ENCODE peak calls at places on chromosomes 1 and 21, in seven cellular contexts. H, E, J, F, W, G and P are unnamed samples.

GRCh38 chr1:5837976-5838653 is 154.1 kb downstream of the NPHP4 start:
- DNase-seq in W (no peak), G (no peak), H (no peak), E (no peak), J (no peak), F (no peak), P (no peak)

GRCh38 chr1:10217748-10218441 is 7.5 kb downstream of the KIF1B start:
- DNase-seq in F (no peak), J (no peak), H (no peak), G (no peak), W (no peak), E (peak), P (no peak)

GRCh38 chr1:29836626-29837305 is 600.4 kb downstream of the PTPRU start:
- DNase-seq in J (no peak), F (peak), W (no peak), E (no peak), H (no peak), G (no peak), P (no peak)

GRCh38 chr1:178885869-178886268 is 15.0 kb upstream of the ANGPTL1 start:
- DNase-seq in F (no peak), G (no peak), H (no peak), E (no peak), J (no peak), W (no peak), P (no peak)

GRCh38 chr1:230609208-230609607 is 33.1 kb upstream of the COG2 start:
- DNase-seq in J (no peak), F (no peak), E (no peak), G (no peak), W (no peak), H (no peak), P (no peak)

GRCh38 chr1:46550751-46551231 is 656 bp downstream of the KNCN start:
- DNase-seq in E (no peak), H (no peak), J (no peak), W (no peak), G (no peak), F (peak), P (no peak)

GRCh38 chr1:187396226-187396625 is 567.5 kb downstream of the PLA2G4A start:
- DNase-seq in E (peak), F (peak), H (no peak), G (no peak), J (no peak), W (no peak), P (no peak)

GRCh38 chr1:85275701-85276289 is 637 bp downstream of the BCL10 start:
- DNase-seq in F (no peak), W (no peak), J (no peak), H (no peak), G (no peak), E (no peak), P (no peak)

GRCh38 chr1:204295666-204296065 is 64.1 kb downstream of the PLEKHA6 start:
- DNase-seq in H (no peak), E (no peak), J (no peak), W (no peak), G (peak), F (no peak), P (no peak)

GRCh38 chr1:200353232-200353631 is 56.6 kb downstream of the ZNF281 start:
- DNase-seq in J (no peak), H (no peak), F (peak), E (peak), W (no peak), G (no peak), P (no peak)

GRCh38 chr21:42097860-42098259 is 26.7 kb downstream of the UMODL1 start:
- DNase-seq in F (no peak), J (peak), H (peak), W (peak), E (peak), G (no peak), P (peak)

GRCh38 chr1:30737357-30738039 is 14.1 kb upstream of the MATN1 start:
- DNase-seq in J (no peak), G (no peak), F (no peak), E (no peak), W (no peak), H (no peak), P (no peak)

GRCh38 chr1:180953291-180953747 is 40.6 kb downstream of the KIAA1614 start:
- DNase-seq in F (no peak), J (peak), H (no peak), W (peak), G (no peak), E (no peak), P (peak)

GRCh38 chr1:30845891-30846290 is 62.7 kb downstream of the SDC3 start:
- DNase-seq in H (no peak), F (peak), E (no peak), G (no peak), J (peak), W (no peak), P (no peak)

GRCh38 chr1:112618114-112618720 is 724 bp downstream of the ST7L start:
- DNase-seq in F (no peak), H (no peak), E (peak), G (no peak), J (no peak), W (peak), P (no peak)

GRCh38 chr1:224707849-224708725 is 92.0 kb downstream of the CNIH3 start:
- DNase-seq in F (no peak), W (no peak), J (peak), H (peak), E (peak), G (no peak), P (no peak)

GRCh38 chr1:8562881-8563865 is 245.3 kb downstream of the SLC45A1 start:
- DNase-seq in H (no peak), F (peak), E (peak), J (peak), W (no peak), G (no peak), P (no peak)

GRCh38 chr1:92756537-92756936 is 28.4 kb downstream of the EVI5 start:
- DNase-seq in J (no peak), F (no peak), E (no peak), W (no peak), H (no peak), G (no peak), P (no peak)

GRCh38 chr1:58768332-58768731 is 15.5 kb downstream of the JUN start:
- DNase-seq in H (no peak), W (no peak), F (no peak), G (no peak), E (no peak), J (no peak), P (no peak)

GRCh38 chr1:118983558-118984021 is 4.6 kb downstream of the TBX15 start:
- DNase-seq in F (peak), W (no peak), E (no peak), G (no peak), J (no peak), H (no peak), P (no peak)

GRCh38 chr21:39400173-39400572 is 45.4 kb downstream of the LCA5L start:
- DNase-seq in G (no peak), H (no peak), W (no peak), E (no peak), F (no peak), J (no peak), P (no peak)

GRCh38 chr1:12478612-12478985 is 139.4 kb downstream of the DHRS3 start:
- DNase-seq in W (no peak), E (no peak), H (no peak), J (no peak), F (no peak), G (no peak), P (no peak)

GRCh38 chr1:72498393-72498792 is 216.1 kb upstream of the NEGR1 start:
- DNase-seq in G (no peak), F (no peak), J (no peak), H (no peak), W (no peak), E (peak), P (no peak)

GRCh38 chr1:242425232-242425631 is 99.3 kb downstream of the PLD5 start:
- DNase-seq in F (no peak), J (peak), E (no peak), W (peak), H (no peak), G (no peak), P (no peak)

GRCh38 chr1:147556643-147557042 is 15.3 kb downstream of the BCL9 start:
- DNase-seq in J (no peak), F (no peak), E (no peak), W (no peak), H (no peak), G (no peak), P (no peak)

GRCh38 chr1:89069955-89070354 is 4.9 kb upstream of the GBP1 start:
- DNase-seq in J (no peak), F (no peak), E (peak), W (no peak), H (no peak), G (no peak), P (no peak)

GRCh38 chr1:89068291-89068690 is 3.3 kb upstream of the GBP1 start:
- DNase-seq in J (peak), E (peak), F (no peak), H (no peak), W (no peak), G (peak), P (peak)

GRCh38 chr1:89070509-89070908 is 5.5 kb upstream of the GBP1 start:
- DNase-seq in F (no peak), J (no peak), E (no peak), H (no peak), G (no peak), W (no peak), P (no peak)

GRCh38 chr1:89060091-89060490 is 4.9 kb downstream of the GBP1 start:
- DNase-seq in J (peak), W (no peak), G (no peak), H (no peak), E (no peak), F (no peak), P (no peak)

DNA sequence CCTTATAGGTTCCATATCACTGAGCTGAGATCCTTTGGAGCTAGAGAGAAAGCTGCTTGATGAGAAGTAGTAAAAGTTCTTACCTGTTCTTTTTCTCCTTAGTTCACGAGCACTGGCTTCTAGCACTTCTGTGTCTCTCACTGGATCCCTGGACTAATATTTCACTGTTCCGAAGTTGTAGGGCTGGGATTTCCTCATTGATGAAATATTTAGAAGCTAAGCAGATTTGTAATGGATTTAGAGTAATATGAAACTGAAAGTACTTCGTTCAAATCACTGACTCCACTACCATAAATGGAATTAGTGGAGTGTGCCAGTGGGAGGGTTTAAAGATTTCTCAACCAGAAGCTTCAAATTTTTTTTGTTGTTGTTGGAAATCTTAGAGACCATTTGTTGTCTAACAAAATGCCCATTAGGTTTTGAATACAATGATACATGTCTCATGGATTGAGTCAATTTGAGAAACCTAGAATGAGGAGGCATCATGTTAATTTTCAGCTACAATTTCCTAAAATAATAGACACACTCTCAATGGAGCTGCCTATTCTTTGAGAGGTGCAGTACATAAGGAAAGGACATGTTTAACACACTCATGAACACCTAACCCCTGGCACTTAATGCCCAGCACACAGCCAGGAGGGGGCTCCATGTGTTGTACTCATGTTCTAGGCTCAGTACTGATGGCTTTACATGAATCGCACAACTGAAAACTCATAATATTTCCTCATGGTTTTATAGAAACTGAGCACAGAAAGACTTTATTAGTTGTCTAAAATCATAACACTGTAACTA is at the start of gene GBP1:
- DNase-seq in G (no peak), H (peak), E (peak), J (peak), F (no peak), W (no peak), P (no peak)
- TF ChIP-seq CTCF in G (no peak), H (no peak), E (no peak), J (no peak), F (no peak), W (no peak), P (no peak)

GRCh38 chr1:98260839-98261238 is 340.0 kb upstream of the DPYD start:
- DNase-seq in E (no peak), F (peak), G (no peak), H (no peak), W (no peak), J (no peak), P (no peak)
- TF ChIP-seq CTCF in E (peak), F (peak), G (no peak), H (no peak), W (no peak), J (peak), P (no peak)

GRCh38 chr1:161484613-161485012 is 20.6 kb upstream of the FCGR2A start:
- DNase-seq in E (no peak), F (no peak), H (no peak), W (no peak), G (no peak), J (peak), P (no peak)
- TF ChIP-seq CTCF in E (peak), F (peak), H (peak), W (no peak), G (peak), J (peak), P (no peak)

DNA sequence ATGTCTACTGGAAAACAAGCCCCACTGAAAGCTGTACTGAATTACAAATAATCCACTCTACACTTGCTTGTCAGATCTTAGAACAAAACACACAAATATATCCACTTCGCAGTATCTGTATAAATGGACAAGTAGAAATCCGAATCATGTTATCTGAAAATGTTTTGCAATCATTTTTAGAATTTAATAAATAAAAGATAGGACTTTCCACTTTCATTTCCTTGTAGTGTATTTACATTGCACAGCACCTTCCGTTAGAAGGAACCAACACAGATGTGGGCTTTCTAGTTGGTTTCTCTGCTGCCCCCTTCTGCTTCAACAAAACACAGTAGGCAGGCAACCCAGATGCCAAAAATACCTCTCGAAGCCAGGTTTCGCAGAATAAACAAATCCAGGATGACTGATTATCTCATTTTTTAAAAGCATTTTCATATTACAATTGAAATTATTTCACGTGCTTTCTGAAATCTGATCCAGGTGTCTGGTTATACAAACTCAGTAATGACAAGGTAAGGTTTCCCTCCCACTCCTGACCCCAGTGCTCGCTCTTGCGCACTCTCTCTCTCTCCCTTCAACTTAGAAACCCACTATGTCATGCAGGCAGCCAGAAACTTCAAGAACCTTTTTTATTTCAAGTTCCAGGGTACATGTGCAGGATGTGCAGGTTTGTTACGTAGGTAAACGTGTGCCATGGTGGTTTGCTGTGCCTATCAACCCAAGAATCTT is 389.9 kb downstream of the SMYD3 start:
- DNase-seq in G (no peak), J (peak), W (peak), E (peak), F (peak), H (peak), P (peak)
- TF ChIP-seq CTCF in G (peak), J (peak), W (peak), E (peak), F (peak), H (peak), P (peak)

DNA sequence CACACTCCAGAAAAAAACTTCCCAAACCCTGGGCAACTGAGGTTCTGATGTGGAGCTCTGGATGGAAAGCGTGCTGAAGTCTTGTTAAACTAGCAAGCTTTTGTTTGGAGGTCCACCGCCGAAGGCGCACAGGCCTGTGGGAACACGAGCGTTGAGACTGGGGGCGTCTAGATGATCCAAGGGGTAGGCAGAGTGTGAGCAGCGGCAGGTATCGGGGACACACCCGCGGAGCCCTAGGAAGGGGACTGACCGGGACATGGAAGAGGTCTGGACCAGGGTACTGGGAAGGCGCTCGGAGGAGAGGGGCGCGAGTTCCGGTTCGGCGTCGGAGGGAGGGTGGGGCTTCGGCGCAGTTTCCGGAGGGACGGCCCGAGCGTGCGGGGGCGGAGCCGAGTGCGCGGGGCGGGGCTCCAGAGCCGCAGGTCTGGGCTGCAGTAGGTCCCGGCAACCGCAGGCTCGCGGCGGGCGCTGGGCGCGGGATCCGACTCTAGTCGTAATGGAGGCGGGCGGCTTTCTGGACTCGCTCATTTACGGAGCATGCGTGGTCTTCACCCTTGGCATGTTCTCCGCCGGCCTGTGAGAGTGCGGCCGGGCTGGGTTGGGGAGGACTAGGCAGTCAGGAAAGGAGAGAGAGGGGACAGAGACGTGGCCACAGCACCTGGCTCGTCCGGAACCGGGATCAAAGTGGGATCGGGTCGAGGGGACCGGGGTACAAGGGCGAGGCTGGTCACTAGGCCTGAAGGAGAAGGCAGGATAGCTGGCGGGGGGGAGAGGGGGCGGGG is at the start of gene SLC50A1:
- DNase-seq in J (peak), W (peak), G (peak), E (peak), H (peak), F (peak), P (peak)
- TF ChIP-seq CTCF in J (no peak), W (no peak), G (peak), E (no peak), H (no peak), F (peak), P (peak)

GRCh38 chr1:1619917-1620361 is 4.6 kb downstream of the MIB2 start:
- DNase-seq in J (peak), E (no peak), F (peak), G (peak), W (no peak), H (no peak), P (no peak)
- TF ChIP-seq CTCF in J (peak), E (peak), F (peak), G (peak), W (peak), H (peak), P (no peak)

DNA sequence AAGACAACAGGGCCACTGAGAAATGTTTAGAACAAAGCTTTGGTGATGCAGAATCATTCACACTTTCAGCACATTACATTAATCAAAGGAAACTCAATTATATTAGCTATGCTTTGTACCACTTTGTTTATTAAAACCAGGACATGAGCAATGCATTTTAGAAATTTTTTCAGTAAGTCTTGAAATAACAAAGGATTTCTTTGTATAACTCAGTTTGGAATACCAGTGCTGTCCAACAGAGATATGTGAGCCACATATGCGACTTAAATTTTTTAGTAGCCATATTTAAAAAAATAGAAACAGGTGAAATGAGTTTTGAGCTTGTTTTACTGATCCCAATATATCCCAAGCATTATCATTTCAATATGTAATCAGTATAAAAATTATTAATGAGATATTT is 18.8 kb upstream of the F3 start:
- DNase-seq in E (no peak), J (peak), F (no peak), W (no peak), H (no peak), G (no peak), P (no peak)
- TF ChIP-seq CTCF in E (no peak), J (no peak), F (no peak), W (no peak), H (no peak), G (no peak), P (no peak)

DNA sequence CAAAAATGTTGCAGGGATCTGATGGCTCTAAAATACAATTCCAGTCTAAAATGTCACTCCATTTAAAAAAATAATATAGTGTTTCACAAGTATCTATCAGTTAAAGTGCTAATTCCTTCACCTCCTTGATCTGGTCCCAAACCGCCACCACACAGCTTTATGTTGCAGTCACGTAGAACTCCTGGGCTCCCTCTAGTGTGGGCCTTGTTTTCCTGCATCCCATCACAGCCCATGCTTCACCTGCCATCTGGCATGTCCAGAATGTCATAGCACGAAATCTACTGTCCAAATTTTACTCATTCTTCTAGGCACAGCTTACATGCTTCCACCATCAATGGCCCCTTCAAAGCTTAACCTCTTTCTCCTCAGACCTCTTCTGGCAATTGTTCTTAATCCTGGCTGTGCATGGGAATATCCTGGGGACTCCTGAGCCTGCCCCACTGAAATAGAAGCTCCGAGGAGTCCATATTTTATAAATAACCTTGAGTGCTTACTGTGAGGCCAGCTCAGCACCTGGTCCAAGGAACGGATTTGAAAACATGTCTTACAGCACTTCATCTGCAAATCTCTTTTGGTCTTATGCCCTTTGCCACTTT is 15.5 kb downstream of the FYB2 start:
- DNase-seq in J (peak), E (peak), W (peak), F (peak), G (no peak), H (peak), P (peak)
- TF ChIP-seq CTCF in J (peak), E (peak), W (peak), F (peak), G (peak), H (peak), P (peak)

GRCh38 chr1:106747791-106748190 is 308.7 kb upstream of the PRMT6 start:
- DNase-seq in E (no peak), F (no peak), J (no peak), H (no peak), W (no peak), G (no peak), P (no peak)

GRCh38 chr1:106749491-106749890 is 307.0 kb upstream of the PRMT6 start:
- DNase-seq in W (no peak), F (no peak), J (no peak), G (no peak), H (no peak), E (no peak), P (no peak)

GRCh38 chr1:106746448-106747085 is 309.9 kb upstream of the PRMT6 start:
- DNase-seq in G (no peak), J (no peak), F (no peak), H (no peak), W (no peak), E (no peak), P (no peak)

GRCh38 chr1:106749906-106750305 is 306.6 kb upstream of the PRMT6 start:
- DNase-seq in G (no peak), H (no peak), J (no peak), F (no peak), E (no peak), W (no peak), P (no peak)

GRCh38 chr1:106748581-106748980 is 307.9 kb upstream of the PRMT6 start:
- DNase-seq in J (no peak), F (no peak), G (no peak), E (no peak), W (no peak), H (no peak), P (no peak)
- TF ChIP-seq CTCF in J (no peak), F (no peak), G (no peak), E (no peak), W (no peak), H (no peak), P (no peak)